ENCODE peak calls at places on chromosomes 2 and 18, in ten cellular contexts. One of them, this sample, is unnamed.

GRCh38 chr2:36967236-36967876 is 1.0 kb upstream of the STRN start:
- DNase-seq in coronary artery: no peak
- DNase-seq in GM12865: peak; percentile 8
- DNase-seq in right cardiac atrium: no peak
- DNase-seq in heart left ventricle: no peak
- DNase-seq in CD8-positive, alpha-beta memory T cell: peak; percentile 7
- DNase-seq in fibroblast of mammary gland: no peak
- DNase-seq in astrocyte of the cerebellum: no peak
- DNase-seq in NT2/D1: no peak
- DNase-seq in epithelial cell of esophagus: no peak
- DNase-seq in this sample: no peak

GRCh38 chr2:106886916-106887758 is 1.2 kb upstream of the ST6GAL2 start:
- DNase-seq in coronary artery: peak; percentile 78
- DNase-seq in CD8-positive, alpha-beta memory T cell: no peak
- DNase-seq in epithelial cell of esophagus: peak; percentile 47
- DNase-seq in fibroblast of mammary gland: no peak
- DNase-seq in right cardiac atrium: peak; percentile 23
- DNase-seq in astrocyte of the cerebellum: no peak
- DNase-seq in NT2/D1: no peak
- DNase-seq in heart left ventricle: no peak
- DNase-seq in GM12865: no peak
- DNase-seq in this sample: no peak

GRCh38 chr18:50151876-50152275 is 43.1 kb downstream of the MYO5B start:
- DNase-seq in CD8-positive, alpha-beta memory T cell: no peak
- DNase-seq in coronary artery: no peak
- DNase-seq in astrocyte of the cerebellum: peak; percentile 11
- DNase-seq in GM12865: no peak
- DNase-seq in fibroblast of mammary gland: peak; percentile 73
- DNase-seq in heart left ventricle: no peak
- DNase-seq in epithelial cell of esophagus: peak; percentile 81
- DNase-seq in right cardiac atrium: no peak
- DNase-seq in NT2/D1: no peak
- DNase-seq in this sample: peak; percentile 56

GRCh38 chr2:100940766-100941645 is 61.1 kb upstream of the RPL31 start:
- DNase-seq in right cardiac atrium: no peak
- DNase-seq in GM12865: no peak
- DNase-seq in fibroblast of mammary gland: no peak
- DNase-seq in NT2/D1: no peak
- DNase-seq in coronary artery: no peak
- DNase-seq in heart left ventricle: no peak
- DNase-seq in astrocyte of the cerebellum: no peak
- DNase-seq in CD8-positive, alpha-beta memory T cell: no peak
- DNase-seq in epithelial cell of esophagus: no peak
- DNase-seq in this sample: no peak

GRCh38 chr18:41593276-41593675 is 361.8 kb upstream of the PIK3C3 start:
- DNase-seq in right cardiac atrium: no peak
- DNase-seq in NT2/D1: no peak
- DNase-seq in coronary artery: no peak
- DNase-seq in heart left ventricle: no peak
- DNase-seq in CD8-positive, alpha-beta memory T cell: no peak
- DNase-seq in fibroblast of mammary gland: no peak
- DNase-seq in epithelial cell of esophagus: no peak
- DNase-seq in GM12865: no peak
- DNase-seq in astrocyte of the cerebellum: no peak
- DNase-seq in this sample: peak; percentile 13

GRCh38 chr2:101812226-101812625 is 114.7 kb downstream of the MAP4K4 start:
- DNase-seq in NT2/D1: no peak
- DNase-seq in epithelial cell of esophagus: no peak
- DNase-seq in astrocyte of the cerebellum: no peak
- DNase-seq in coronary artery: no peak
- DNase-seq in right cardiac atrium: no peak
- DNase-seq in fibroblast of mammary gland: no peak
- DNase-seq in heart left ventricle: no peak
- DNase-seq in GM12865: no peak
- DNase-seq in CD8-positive, alpha-beta memory T cell: no peak
- DNase-seq in this sample: no peak

GRCh38 chr18:59383831-59384230 is 24.8 kb upstream of the LMAN1 start:
- DNase-seq in GM12865: no peak
- DNase-seq in CD8-positive, alpha-beta memory T cell: no peak
- DNase-seq in fibroblast of mammary gland: no peak
- DNase-seq in NT2/D1: no peak
- DNase-seq in astrocyte of the cerebellum: no peak
- DNase-seq in right cardiac atrium: no peak
- DNase-seq in coronary artery: no peak
- DNase-seq in epithelial cell of esophagus: no peak
- DNase-seq in heart left ventricle: no peak
- DNase-seq in this sample: no peak

GRCh38 chr2:15971351-15971750 is 31.0 kb downstream of the MYCN start:
- DNase-seq in heart left ventricle: no peak
- DNase-seq in coronary artery: no peak
- DNase-seq in astrocyte of the cerebellum: no peak
- DNase-seq in NT2/D1: no peak
- DNase-seq in GM12865: no peak
- DNase-seq in fibroblast of mammary gland: no peak
- DNase-seq in CD8-positive, alpha-beta memory T cell: no peak
- DNase-seq in epithelial cell of esophagus: no peak
- DNase-seq in right cardiac atrium: no peak
- DNase-seq in this sample: no peak

GRCh38 chr2:46335404-46335965 is 38.3 kb downstream of the EPAS1 start:
- DNase-seq in astrocyte of the cerebellum: no peak
- DNase-seq in NT2/D1: no peak
- DNase-seq in epithelial cell of esophagus: peak; percentile 48
- DNase-seq in fibroblast of mammary gland: peak; percentile 90
- DNase-seq in CD8-positive, alpha-beta memory T cell: no peak
- DNase-seq in heart left ventricle: peak; percentile 55
- DNase-seq in coronary artery: peak; percentile 82
- DNase-seq in right cardiac atrium: peak; percentile 44
- DNase-seq in GM12865: no peak
- DNase-seq in this sample: peak; percentile 92

DNA sequence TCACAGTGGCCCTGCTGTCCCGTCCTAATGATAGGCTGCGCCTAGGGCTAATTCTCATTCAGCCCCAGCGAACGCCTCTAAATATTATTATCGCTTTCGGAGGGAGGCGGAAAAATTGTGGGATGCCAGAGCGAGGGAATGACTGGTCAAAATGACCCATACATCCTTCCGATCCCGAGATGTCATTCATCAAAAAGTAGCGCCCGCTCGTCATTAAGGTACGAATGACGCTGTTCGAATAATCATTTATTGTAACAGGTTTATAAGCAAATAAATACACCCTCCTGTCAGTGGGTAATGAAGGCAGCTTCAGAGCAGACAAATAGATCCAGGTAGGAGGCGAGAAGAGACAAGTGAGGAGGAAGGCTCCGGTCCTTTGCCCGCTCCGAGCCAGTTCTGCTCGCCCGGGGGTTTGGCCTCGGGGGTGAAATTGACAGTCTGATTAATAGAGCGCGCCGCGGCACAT is at the start of gene EVX2:
- DNase-seq in heart left ventricle: no peak
- DNase-seq in right cardiac atrium: no peak
- DNase-seq in NT2/D1: no peak
- DNase-seq in astrocyte of the cerebellum: no peak
- DNase-seq in coronary artery: peak; percentile 36
- DNase-seq in fibroblast of mammary gland: no peak
- DNase-seq in CD8-positive, alpha-beta memory T cell: no peak
- DNase-seq in epithelial cell of esophagus: no peak
- DNase-seq in GM12865: no peak
- DNase-seq in this sample: no peak
- H3K4me3 ChIP-seq in heart left ventricle: no peak within 1 kb of the TSS
- H3K4me3 ChIP-seq in right cardiac atrium: no peak within 1 kb of the TSS
- H3K4me3 ChIP-seq in NT2/D1: no peak within 1 kb of the TSS
- H3K4me3 ChIP-seq in astrocyte of the cerebellum: no peak within 1 kb of the TSS
- H3K4me3 ChIP-seq in coronary artery: peak within 1 kb of the TSS; percentile 28
- H3K4me3 ChIP-seq in fibroblast of mammary gland: no peak within 1 kb of the TSS
- H3K4me3 ChIP-seq in CD8-positive, alpha-beta memory T cell: no peak within 1 kb of the TSS
- H3K4me3 ChIP-seq in epithelial cell of esophagus: no peak within 1 kb of the TSS
- H3K4me3 ChIP-seq in GM12865: no peak within 1 kb of the TSS
- H3K4me3 ChIP-seq in this sample: no peak within 1 kb of the TSS

GRCh38 chr2:38216886-38217285 is 140.9 kb upstream of the CYP1B1 start:
- DNase-seq in fibroblast of mammary gland: no peak
- DNase-seq in coronary artery: no peak
- DNase-seq in CD8-positive, alpha-beta memory T cell: no peak
- DNase-seq in heart left ventricle: no peak
- DNase-seq in GM12865: no peak
- DNase-seq in NT2/D1: no peak
- DNase-seq in astrocyte of the cerebellum: no peak
- DNase-seq in epithelial cell of esophagus: peak; percentile 13
- DNase-seq in right cardiac atrium: no peak
- DNase-seq in this sample: no peak

GRCh38 chr2:38218995-38219394 is 143.0 kb upstream of the CYP1B1 start:
- DNase-seq in GM12865: no peak
- DNase-seq in NT2/D1: no peak
- DNase-seq in coronary artery: no peak
- DNase-seq in fibroblast of mammary gland: no peak
- DNase-seq in CD8-positive, alpha-beta memory T cell: no peak
- DNase-seq in epithelial cell of esophagus: no peak
- DNase-seq in heart left ventricle: no peak
- DNase-seq in right cardiac atrium: no peak
- DNase-seq in astrocyte of the cerebellum: no peak
- DNase-seq in this sample: no peak

GRCh38 chr2:38220164-38220563 is 144.2 kb upstream of the CYP1B1 start:
- DNase-seq in GM12865: no peak
- DNase-seq in right cardiac atrium: no peak
- DNase-seq in heart left ventricle: no peak
- DNase-seq in NT2/D1: no peak
- DNase-seq in astrocyte of the cerebellum: no peak
- DNase-seq in epithelial cell of esophagus: no peak
- DNase-seq in fibroblast of mammary gland: no peak
- DNase-seq in CD8-positive, alpha-beta memory T cell: no peak
- DNase-seq in coronary artery: no peak
- DNase-seq in this sample: no peak

GRCh38 chr2:38217401-38218188 is 141.6 kb upstream of the CYP1B1 start:
- DNase-seq in coronary artery: no peak
- DNase-seq in GM12865: no peak
- DNase-seq in NT2/D1: no peak
- DNase-seq in fibroblast of mammary gland: no peak
- DNase-seq in right cardiac atrium: no peak
- DNase-seq in heart left ventricle: no peak
- DNase-seq in epithelial cell of esophagus: no peak
- DNase-seq in CD8-positive, alpha-beta memory T cell: no peak
- DNase-seq in astrocyte of the cerebellum: no peak
- DNase-seq in this sample: peak; percentile 14

DNA sequence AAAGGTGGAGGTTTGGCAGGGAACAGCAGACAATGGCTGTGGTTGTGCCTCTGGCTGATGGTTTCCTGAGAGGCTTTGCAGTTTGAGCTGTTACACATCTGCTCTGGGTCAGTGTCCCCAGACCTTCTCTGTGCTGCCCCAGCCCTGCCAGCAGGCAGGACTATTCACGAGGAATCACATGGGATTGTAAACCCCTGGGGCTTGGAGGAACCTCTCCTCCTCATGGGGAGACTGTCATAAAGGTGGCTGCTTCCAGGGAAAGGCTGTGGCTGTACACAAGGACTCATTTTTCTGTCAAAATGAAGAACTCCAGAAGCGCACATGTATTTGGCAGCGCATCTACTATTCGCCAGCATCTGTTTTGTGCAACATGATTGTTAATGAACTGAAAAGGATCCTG is 142.6 kb upstream of the CYP1B1 start:
- DNase-seq in CD8-positive, alpha-beta memory T cell: no peak
- DNase-seq in fibroblast of mammary gland: no peak
- DNase-seq in NT2/D1: no peak
- DNase-seq in coronary artery: no peak
- DNase-seq in GM12865: no peak
- DNase-seq in epithelial cell of esophagus: no peak
- DNase-seq in right cardiac atrium: no peak
- DNase-seq in heart left ventricle: no peak
- DNase-seq in astrocyte of the cerebellum: no peak
- DNase-seq in this sample: peak; percentile 43
- H3K4me3 ChIP-seq in CD8-positive, alpha-beta memory T cell: no peak overlapping the region
- H3K4me3 ChIP-seq in fibroblast of mammary gland: no peak overlapping the region
- H3K4me3 ChIP-seq in NT2/D1: no peak overlapping the region
- H3K4me3 ChIP-seq in coronary artery: no peak overlapping the region
- H3K4me3 ChIP-seq in GM12865: no peak overlapping the region
- H3K4me3 ChIP-seq in epithelial cell of esophagus: no peak overlapping the region
- H3K4me3 ChIP-seq in right cardiac atrium: no peak overlapping the region
- H3K4me3 ChIP-seq in heart left ventricle: no peak overlapping the region
- H3K4me3 ChIP-seq in astrocyte of the cerebellum: no peak overlapping the region
- H3K4me3 ChIP-seq in this sample: no peak overlapping the region

DNA sequence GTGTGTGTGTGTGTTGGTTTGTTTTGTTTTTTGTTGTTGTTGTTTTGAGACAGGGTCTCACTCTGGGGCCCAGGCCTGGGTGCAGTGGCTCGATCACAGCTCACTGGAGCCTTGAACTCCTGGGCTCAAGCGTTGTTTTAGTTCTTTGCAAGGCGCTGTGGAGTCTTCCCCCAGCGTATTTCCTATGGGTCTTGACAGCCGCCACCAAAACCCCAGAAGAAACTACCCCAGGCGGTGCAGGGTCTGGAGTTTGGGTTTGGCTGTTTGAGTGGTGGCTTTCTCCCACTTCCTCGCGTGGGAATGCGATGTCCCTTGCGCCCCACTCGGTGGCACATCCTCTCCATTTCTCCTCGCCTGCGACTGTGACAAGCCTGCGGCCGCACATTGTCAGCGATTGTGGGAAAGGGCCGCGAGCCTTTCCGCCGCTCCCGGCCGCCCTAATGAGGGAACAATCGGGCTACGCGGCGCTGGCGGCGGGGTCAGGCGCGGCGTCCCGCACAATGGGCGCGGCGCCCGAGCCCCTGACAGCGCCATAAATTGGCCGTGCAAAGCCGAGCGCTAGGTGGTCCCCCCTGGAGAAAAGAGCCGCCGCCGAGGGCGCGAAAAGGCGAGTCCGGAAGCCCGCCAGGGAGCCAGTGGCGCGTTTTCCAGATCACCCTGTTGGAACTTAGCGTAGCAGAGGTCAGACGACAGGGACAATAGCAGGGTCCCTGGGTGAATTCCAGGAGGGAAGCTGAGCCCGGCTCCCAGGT is 194.9 kb upstream of the POU3F3 start:
- DNase-seq in fibroblast of mammary gland: no peak
- DNase-seq in coronary artery: no peak
- DNase-seq in right cardiac atrium: peak; percentile 31
- DNase-seq in epithelial cell of esophagus: no peak
- DNase-seq in CD8-positive, alpha-beta memory T cell: no peak
- DNase-seq in heart left ventricle: peak; percentile 56
- DNase-seq in astrocyte of the cerebellum: no peak
- DNase-seq in NT2/D1: no peak
- DNase-seq in GM12865: no peak
- DNase-seq in this sample: no peak
- H3K4me3 ChIP-seq in fibroblast of mammary gland: no peak overlapping the region
- H3K4me3 ChIP-seq in coronary artery: peak overlapping the region; percentile 20
- H3K4me3 ChIP-seq in right cardiac atrium: no peak overlapping the region
- H3K4me3 ChIP-seq in epithelial cell of esophagus: no peak overlapping the region
- H3K4me3 ChIP-seq in CD8-positive, alpha-beta memory T cell: no peak overlapping the region
- H3K4me3 ChIP-seq in heart left ventricle: peak overlapping the region; percentile 32
- H3K4me3 ChIP-seq in astrocyte of the cerebellum: peak overlapping the region; percentile 28
- H3K4me3 ChIP-seq in NT2/D1: peak overlapping the region; percentile 36
- H3K4me3 ChIP-seq in GM12865: no peak overlapping the region
- H3K4me3 ChIP-seq in this sample: no peak overlapping the region

GRCh38 chr2:166282178-166282577 is 93.6 kb downstream of the SCN9A start:
- DNase-seq in epithelial cell of esophagus: no peak
- DNase-seq in CD8-positive, alpha-beta memory T cell: no peak
- DNase-seq in fibroblast of mammary gland: no peak
- DNase-seq in right cardiac atrium: no peak
- DNase-seq in coronary artery: no peak
- DNase-seq in heart left ventricle: no peak
- DNase-seq in NT2/D1: no peak
- DNase-seq in GM12865: no peak
- DNase-seq in astrocyte of the cerebellum: no peak
- DNase-seq in this sample: no peak

GRCh38 chr2:166284359-166284758 is 91.4 kb downstream of the SCN9A start:
- DNase-seq in heart left ventricle: no peak
- DNase-seq in GM12865: no peak
- DNase-seq in right cardiac atrium: no peak
- DNase-seq in NT2/D1: no peak
- DNase-seq in astrocyte of the cerebellum: no peak
- DNase-seq in CD8-positive, alpha-beta memory T cell: no peak
- DNase-seq in epithelial cell of esophagus: no peak
- DNase-seq in fibroblast of mammary gland: no peak
- DNase-seq in coronary artery: no peak
- DNase-seq in this sample: no peak

GRCh38 chr2:166285215-166285614 is 90.5 kb downstream of the SCN9A start:
- DNase-seq in astrocyte of the cerebellum: no peak
- DNase-seq in fibroblast of mammary gland: peak; percentile 5
- DNase-seq in coronary artery: no peak
- DNase-seq in CD8-positive, alpha-beta memory T cell: no peak
- DNase-seq in GM12865: no peak
- DNase-seq in epithelial cell of esophagus: peak; percentile 41
- DNase-seq in heart left ventricle: no peak
- DNase-seq in right cardiac atrium: no peak
- DNase-seq in NT2/D1: no peak
- DNase-seq in this sample: no peak
- H3K4me3 ChIP-seq in astrocyte of the cerebellum: no peak overlapping the region
- H3K4me3 ChIP-seq in fibroblast of mammary gland: no peak overlapping the region
- H3K4me3 ChIP-seq in coronary artery: no peak overlapping the region
- H3K4me3 ChIP-seq in CD8-positive, alpha-beta memory T cell: no peak overlapping the region
- H3K4me3 ChIP-seq in GM12865: no peak overlapping the region
- H3K4me3 ChIP-seq in epithelial cell of esophagus: no peak overlapping the region
- H3K4me3 ChIP-seq in heart left ventricle: no peak overlapping the region
- H3K4me3 ChIP-seq in right cardiac atrium: no peak overlapping the region
- H3K4me3 ChIP-seq in NT2/D1: no peak overlapping the region
- H3K4me3 ChIP-seq in this sample: no peak overlapping the region

This sample was measured in fibroblast of pulmonary artery.